ENCODE peak calls at places on chromosomes 13 and 19, in seven cellular contexts. O is cardiac fibroblast, H is head of caudate nucleus, M is substantia nigra, R is pons, N is amniotic stem cell, I is NCI-H1694 treated with DMSO at 0.1 percent for 48 hours. G is an unnamed sample.

GRCh38 chr13:45402641-45403040 is 15.5 kb downstream of the SLC25A30 start:
- DNase-seq in R (no peak), M (no peak), I (no peak), O (no peak), N (no peak), H (no peak), G (no peak)

GRCh38 chr19:9381367-9381785 is 18.6 kb downstream of the ZNF177 start:
- DNase-seq in I (no peak), O (no peak), H (no peak), N (no peak), R (no peak), M (no peak), G (no peak)

GRCh38 chr13:98512774-98513327 is 64.1 kb downstream of the STK24 start:
- DNase-seq in M (no peak), O (no peak), R (no peak), I (no peak), H (no peak), N (no peak), G (no peak)

GRCh38 chr13:107680115-107680514 is 535.2 kb downstream of the LIG4 start:
- DNase-seq in O (peak; percentile 5), N (no peak), I (peak; percentile 59), M (no peak), H (no peak), R (no peak), G (no peak)

GRCh38 chr13:102400619-102401125 is 1.2 kb downstream of the FGF14 start:
- DNase-seq in R (no peak), H (peak; percentile 58), N (no peak), O (no peak), I (no peak), M (no peak), G (peak; percentile 12)

GRCh38 chr19:8307965-8308866 is at the start of gene CD320:
- DNase-seq in I (peak; percentile 74), H (peak; percentile 96), R (peak; percentile 91), O (peak; percentile 90), N (peak; percentile 75), M (peak; percentile 75), G (peak; percentile 92)

GRCh38 chr19:49554701-49555181 is 25.6 kb downstream of the NOSIP start:
- DNase-seq in H (no peak), N (no peak), O (no peak), R (no peak), I (no peak), M (no peak), G (no peak)

GRCh38 chr13:109199280-109199679 is 569.9 kb downstream of the MYO16 start:
- DNase-seq in R (no peak), O (no peak), M (no peak), I (no peak), H (no peak), N (no peak), G (peak; percentile 58)

GRCh38 chr19:32812036-32812435 is 57.5 kb downstream of the SLC7A9 start:
- DNase-seq in R (no peak), N (no peak), M (no peak), I (no peak), O (no peak), H (no peak), G (no peak)

GRCh38 chr19:16846901-16847300 is 17.7 kb downstream of the SIN3B start:
- DNase-seq in R (no peak), M (no peak), H (no peak), O (no peak), N (no peak), I (no peak), G (no peak)

GRCh38 chr13:99311137-99311536 is 3.9 kb upstream of the GPR183 start:
- DNase-seq in O (no peak), N (no peak), M (no peak), R (no peak), H (peak; percentile 50), I (no peak), G (peak; percentile 65)

GRCh38 chr19:17248011-17248776 is 2.5 kb upstream of the NR2F6 start:
- DNase-seq in N (no peak), R (no peak), O (no peak), H (no peak), I (no peak), M (no peak), G (peak; percentile 32)

GRCh38 chr13:106573279-106573831 is 5.4 kb upstream of the ARGLU1 start:
- DNase-seq in O (peak; percentile 55), H (no peak), I (no peak), R (no peak), N (no peak), M (no peak), G (no peak)

GRCh38 chr19:15815306-15815705 is at the start of gene OR10H1:
- DNase-seq in I (no peak), O (no peak), N (no peak), R (no peak), M (no peak), H (no peak), G (no peak)

GRCh38 chr13:41637578-41637977 is 180.2 kb downstream of the RGCC start:
- DNase-seq in O (no peak), I (no peak), N (no peak), H (no peak), M (no peak), R (no peak), G (no peak)

GRCh38 chr19:39828015-39828633 is 5.8 kb downstream of the DYRK1B start:
- DNase-seq in H (no peak), M (no peak), R (no peak), N (no peak), I (no peak), O (no peak), G (no peak)

GRCh38 chr13:65530688-65531087 is 1699.4 kb downstream of the PCDH9 start:
- DNase-seq in O (peak; percentile 7), R (peak; percentile 8), I (no peak), H (no peak), N (no peak), M (no peak), G (peak; percentile 12)

GRCh38 chr19:18481505-18482222 is 40.2 kb downstream of the ELL start:
- DNase-seq in M (no peak), H (no peak), I (no peak), R (no peak), O (no peak), N (no peak), G (no peak)

GRCh38 chr13:46782066-46782465 is 14.9 kb downstream of the ESD start:
- DNase-seq in M (no peak), I (no peak), O (no peak), N (no peak), R (no peak), H (no peak), G (no peak)

GRCh38 chr13:107373551-107373950 is 805.6 kb upstream of the ARGLU1 start:
- DNase-seq in I (peak; percentile 72), M (no peak), R (peak; percentile 48), O (peak; percentile 74), H (no peak), N (peak; percentile 69), G (peak; percentile 88)

GRCh38 chr13:27036236-27036981 is 135.2 kb downstream of the USP12 start:
- DNase-seq in N (no peak), H (peak; percentile 32), O (peak; percentile 56), M (no peak), R (no peak), I (no peak), G (peak; percentile 53)

GRCh38 chr19:31175564-31176348 is 173.5 kb downstream of the TSHZ3 start:
- DNase-seq in M (no peak), R (no peak), N (no peak), O (no peak), H (no peak), I (no peak), G (no peak)

GRCh38 chr13:32515246-32515645 is 23.3 kb downstream of the N4BP2L2 start:
- DNase-seq in I (no peak), M (no peak), R (no peak), N (no peak), O (no peak), H (no peak), G (peak; percentile 17)

GRCh38 chr13:45042539-45042938 is 53.2 kb downstream of the GPALPP1 start:
- DNase-seq in R (no peak), O (peak; percentile 13), N (no peak), H (no peak), M (no peak), I (no peak), G (peak; percentile 27)

GRCh38 chr13:106072014-106072413 is 463.4 kb downstream of the EFNB2 start:
- DNase-seq in R (no peak), I (no peak), H (no peak), N (no peak), M (no peak), O (no peak), G (no peak)

GRCh38 chr19:29715695-29716581 is 877 bp upstream of the C19orf12 start:
- DNase-seq in R (no peak), O (peak; percentile 22), M (no peak), H (no peak), I (peak; percentile 3), N (no peak), G (peak; percentile 46)

GRCh38 chr13:99526549-99526948 is 25.3 kb downstream of the TM9SF2 start:
- DNase-seq in I (no peak), O (no peak), H (no peak), M (no peak), N (no peak), R (no peak), G (no peak)

GRCh38 chr13:106340249-106340648 is 195.2 kb downstream of the EFNB2 start:
- DNase-seq in O (no peak), R (no peak), N (no peak), I (no peak), H (no peak), M (no peak), G (peak; percentile 5)

GRCh38 chr13:104318121-104318520 is 1251.9 kb upstream of the SLC10A2 start:
- DNase-seq in I (peak; percentile 76), M (no peak), H (no peak), O (peak; percentile 58), R (peak; percentile 53), N (no peak), G (peak; percentile 41)

GRCh38 chr13:112954488-112955270 is 14.3 kb upstream of the MCF2L start:
- DNase-seq in M (no peak), O (no peak), H (no peak), R (no peak), N (no peak), I (no peak), G (no peak)

GRCh38 chr13:31051999-31052398 is 109.7 kb downstream of the HSPH1 start:
- DNase-seq in H (no peak), M (no peak), N (no peak), I (no peak), O (no peak), R (no peak), G (peak; percentile 22)

GRCh38 chr19:17973759-17974158 is 6.9 kb downstream of the KCNN1 start:
- DNase-seq in M (no peak), N (no peak), O (no peak), H (no peak), R (no peak), I (no peak), G (no peak)

GRCh38 chr19:661427-662196 is 1.4 kb downstream of the RNF126 start:
- DNase-seq in I (no peak), R (no peak), M (no peak), H (no peak), O (no peak), N (no peak), G (peak; percentile 28)

GRCh38 chr13:33519561-33520479 is 234.3 kb upstream of the STARD13 start:
- DNase-seq in H (no peak), O (peak; percentile 80), N (peak; percentile 74), M (no peak), R (no peak), I (no peak), G (peak; percentile 64)

GRCh38 chr13:92821324-92821723 is 405.3 kb upstream of the GPC6 start:
- DNase-seq in I (no peak), H (no peak), R (no peak), O (no peak), M (no peak), N (no peak), G (no peak)

GRCh38 chr19:3210347-3211017 is 14.0 kb upstream of the CELF5 start:
- DNase-seq in O (peak; percentile 39), R (no peak), N (no peak), H (peak; percentile 31), I (peak; percentile 41), M (no peak), G (peak; percentile 35)